ENCODE peak calls at places on chromosomes 4 and X, in eight cellular contexts. Y, J, K, I, D, F, G and E are unnamed samples.

GRCh38 chr4:109052699-109053656 is 249.5 kb downstream of the COL25A1 start:
- DNase-seq in Y (no peak), J (no peak), K (no peak), I (no peak), D (no peak), F (no peak), G (no peak), E (no peak)

GRCh38 chr4:77653162-77653758 is 47.6 kb downstream of the CXCL13 start:
- DNase-seq in Y (no peak), J (no peak), K (no peak), I (no peak), D (no peak), F (no peak), G (no peak), E (no peak)

GRCh38 chr4:180828455-180829018 is 1414.7 kb upstream of the TENM3 start:
- DNase-seq in Y (no peak), J (no peak), K (peak; percentile 48), I (peak; percentile 70), D (peak; percentile 22), F (no peak), G (peak; percentile 22), E (no peak)

GRCh38 chr4:185504098-185505047 is 30.9 kb downstream of the PDLIM3 start:
- DNase-seq in Y (no peak), J (no peak), K (no peak), I (no peak), D (peak; percentile 22), F (no peak), G (no peak), E (no peak)

GRCh38 chr4:24734511-24734910 is 60.9 kb upstream of the SOD3 start:
- DNase-seq in Y (no peak), J (no peak), K (no peak), I (no peak), D (no peak), F (no peak), G (no peak), E (no peak)

GRCh38 chrX:9627827-9628406 is 137.7 kb downstream of the GPR143 start:
- DNase-seq in Y (no peak), J (no peak), K (no peak), I (no peak), D (no peak), F (no peak), G (no peak), E (no peak)

GRCh38 chrX:68199062-68199848 is 234.0 kb downstream of the OPHN1 start:
- DNase-seq in Y (no peak), J (no peak), K (no peak), I (no peak), D (no peak), F (no peak), G (no peak), E (no peak)

GRCh38 chrX:19753368-19753767 is 134.0 kb downstream of the SH3KBP1 start:
- DNase-seq in Y (no peak), J (no peak), K (no peak), I (no peak), D (no peak), F (no peak), G (no peak), E (no peak)

GRCh38 chrX:39289827-39290226 is 488.6 kb downstream of the MID1IP1 start:
- DNase-seq in Y (no peak), J (no peak), K (no peak), I (no peak), D (no peak), F (no peak), G (peak; percentile 23), E (no peak)

GRCh38 chr4:180675368-180675675 is 1567.9 kb upstream of the TENM3 start:
- DNase-seq in Y (no peak), J (no peak), K (no peak), I (no peak), D (no peak), F (no peak), G (no peak), E (no peak)

GRCh38 chrX:154434394-154435168 is 2.4 kb upstream of the GDI1 start:
- DNase-seq in Y (no peak), J (no peak), K (no peak), I (no peak), D (no peak), F (no peak), G (no peak), E (no peak)

GRCh38 chrX:136047969-136048368 is 62.7 kb downstream of the SLC9A6 start:
- DNase-seq in Y (no peak), J (no peak), K (no peak), I (no peak), D (no peak), F (no peak), G (no peak), E (no peak)

GRCh38 chrX:71235482-71235881 is 12.5 kb downstream of the GJB1 start:
- DNase-seq in Y (no peak), J (no peak), K (no peak), I (no peak), D (no peak), F (no peak), G (no peak), E (no peak)

GRCh38 chr4:16140520-16141249 is 56.9 kb upstream of the PROM1 start:
- DNase-seq in Y (no peak), J (no peak), K (peak; percentile 13), I (no peak), D (no peak), F (no peak), G (no peak), E (peak; percentile 93)

GRCh38 chr4:11732155-11732554 is 303.5 kb upstream of the HS3ST1 start:
- DNase-seq in Y (no peak), J (no peak), K (no peak), I (no peak), D (no peak), F (no peak), G (no peak), E (no peak)

GRCh38 chrX:108439434-108439883 is at the start of gene COL4A5:
- DNase-seq in Y (no peak), J (no peak), K (peak; percentile 85), I (peak; percentile 15), D (no peak), F (peak; percentile 56), G (no peak), E (peak; percentile 89)

GRCh38 chr4:109302366-109303140 is at the start of gene COL25A1:
- DNase-seq in Y (peak; percentile 40), J (no peak), K (peak; percentile 97), I (no peak), D (peak; percentile 48), F (peak; percentile 69), G (peak; percentile 64), E (peak; percentile 99)

GRCh38 chr4:1801286-1801958 is 8.3 kb downstream of the FGFR3 start:
- DNase-seq in Y (no peak), J (no peak), K (no peak), I (no peak), D (no peak), F (no peak), G (no peak), E (no peak)

GRCh38 chrX:88135735-88136134 is 611.3 kb upstream of the CPXCR1 start:
- DNase-seq in Y (no peak), J (no peak), K (no peak), I (no peak), D (no peak), F (no peak), G (no peak), E (no peak)

GRCh38 chr4:177282284-177282683 is 27.4 kb upstream of the NEIL3 start:
- DNase-seq in Y (no peak), J (no peak), K (no peak), I (no peak), D (no peak), F (no peak), G (no peak), E (no peak)

GRCh38 chrX:348461-349117 is 30.0 kb upstream of the GTPBP6 start:
- DNase-seq in Y (no peak), J (no peak), K (no peak), I (no peak), D (no peak), F (no peak), G (no peak), E (no peak)

GRCh38 chr4:4645743-4646142 is 103.9 kb upstream of the STX18 start:
- DNase-seq in Y (no peak), J (no peak), K (peak; percentile 53), I (no peak), D (no peak), F (no peak), G (no peak), E (no peak)

GRCh38 chr4:151157543-151157942 is 58.1 kb downstream of the RPS3A start:
- DNase-seq in Y (no peak), J (no peak), K (no peak), I (no peak), D (no peak), F (no peak), G (no peak), E (no peak)

GRCh38 chrX:65750674-65751469 is 83.4 kb downstream of the MSN start:
- DNase-seq in Y (no peak), J (no peak), K (no peak), I (no peak), D (no peak), F (no peak), G (peak; percentile 57), E (no peak)

GRCh38 chrX:19990225-19990518 is 689 bp downstream of the BCLAF3 start:
- DNase-seq in Y (no peak), J (no peak), K (no peak), I (no peak), D (peak; percentile 18), F (no peak), G (no peak), E (no peak)

GRCh38 chrX:71652405-71652804 is 14.9 kb upstream of the LOC101059915 start:
- DNase-seq in Y (peak; percentile 34), J (peak; percentile 23), K (peak; percentile 76), I (peak; percentile 23), D (no peak), F (no peak), G (peak; percentile 74), E (peak; percentile 49)

GRCh38 chr4:74539043-74539790 is 94.3 kb downstream of the AREG start:
- DNase-seq in Y (no peak), J (no peak), K (no peak), I (no peak), D (no peak), F (no peak), G (no peak), E (no peak)

GRCh38 chrX:147838465-147839131 is 73.1 kb upstream of the FMR1 start:
- DNase-seq in Y (no peak), J (no peak), K (no peak), I (no peak), D (no peak), F (no peak), G (no peak), E (no peak)

GRCh38 chrX:118261136-118261535 is 84.8 kb upstream of the WDR44 start:
- DNase-seq in Y (no peak), J (no peak), K (no peak), I (no peak), D (no peak), F (no peak), G (no peak), E (no peak)

GRCh38 chr4:47705326-47705981 is 132.4 kb downstream of the CORIN start:
- DNase-seq in Y (no peak), J (no peak), K (no peak), I (no peak), D (no peak), F (no peak), G (no peak), E (no peak)

GRCh38 chr4:84035568-84035967 is 463.5 kb downstream of the NKX6-1 start:
- DNase-seq in Y (no peak), J (no peak), K (no peak), I (no peak), D (no peak), F (no peak), G (no peak), E (no peak)

GRCh38 chr4:103099691-103100392 is at the start of gene BDH2:
- DNase-seq in Y (no peak), J (no peak), K (peak; percentile 58), I (peak; percentile 95), D (peak; percentile 66), F (no peak), G (peak; percentile 49), E (peak; percentile 63)

GRCh38 chrX:49282647-49283011 is 13.0 kb downstream of the PPP1R3F start:
- DNase-seq in Y (no peak), J (no peak), K (peak; percentile 82), I (no peak), D (peak; percentile 18), F (peak; percentile 53), G (no peak), E (no peak)

GRCh38 chrX:16786791-16787735 is 797 bp downstream of the TXLNG start:
- DNase-seq in Y (peak; percentile 28), J (no peak), K (peak; percentile 71), I (no peak), D (no peak), F (peak; percentile 70), G (peak; percentile 51), E (peak; percentile 53)